ENCODE peak calls at places on chromosomes 13 and 19, in nine cellular contexts. Z, N, T, F, J, U, A, P and I are unnamed samples.

GRCh38 chr19:19997656-19998268 is 41.5 kb downstream of the ZNF682 start:
- DNase-seq in Z (no peak), N (peak), T (no peak), F (no peak), J (no peak), U (no peak), A (peak), P (no peak), I (peak)

GRCh38 chr19:43489310-43489709 is 15.2 kb downstream of the PHLDB3 start:
- DNase-seq in Z (no peak), N (no peak), T (no peak), F (no peak), J (no peak), U (no peak), A (no peak), P (no peak), I (no peak)

GRCh38 chr19:29666634-29667389 is 1.6 kb downstream of the PLEKHF1 start:
- DNase-seq in Z (no peak), N (no peak), T (no peak), F (no peak), J (no peak), U (no peak), A (no peak), P (no peak), I (peak)

GRCh38 chr13:38090913-38091312 is 221.3 kb upstream of the TRPC4 start:
- DNase-seq in Z (no peak), N (no peak), T (no peak), F (no peak), J (no peak), U (no peak), A (no peak), P (no peak), I (no peak)

GRCh38 chr19:33486407-33486806 is 35.2 kb downstream of the PEPD start:
- DNase-seq in Z (no peak), N (no peak), T (no peak), F (no peak), J (no peak), U (no peak), A (no peak), P (no peak), I (no peak)

GRCh38 chr13:113941571-113942191 is 32.2 kb downstream of the C13orf46 start:
- DNase-seq in Z (no peak), N (no peak), T (no peak), F (no peak), J (peak), U (no peak), A (no peak), P (no peak), I (no peak)

GRCh38 chr13:40130871-40131636 is 475.6 kb downstream of the COG6 start:
- DNase-seq in Z (no peak), N (no peak), T (no peak), F (no peak), J (no peak), U (no peak), A (no peak), P (no peak), I (no peak)

GRCh38 chr19:33273065-33273736 is 29.1 kb downstream of the CEBPA start:
- DNase-seq in Z (no peak), N (no peak), T (no peak), F (no peak), J (no peak), U (no peak), A (no peak), P (no peak), I (no peak)

GRCh38 chr19:56765107-56765506 is 75.4 kb downstream of the PEG3 start:
- DNase-seq in Z (peak), N (peak), T (no peak), F (no peak), J (no peak), U (no peak), A (no peak), P (no peak), I (peak)

GRCh38 chr19:18340990-18341868 is 831 bp downstream of the PGPEP1 start:
- DNase-seq in Z (no peak), N (peak), T (peak), F (peak), J (no peak), U (no peak), A (no peak), P (peak), I (peak)

GRCh38 chr19:14404322-14404721 is 14.8 kb downstream of the DDX39A start:
- DNase-seq in Z (no peak), N (no peak), T (no peak), F (no peak), J (peak), U (no peak), A (no peak), P (no peak), I (no peak)

GRCh38 chr19:33904681-33905080 is 108.0 kb downstream of the KCTD15 start:
- DNase-seq in Z (no peak), N (no peak), T (no peak), F (no peak), J (no peak), U (peak), A (no peak), P (no peak), I (no peak)

GRCh38 chr13:76522083-76522755 is 364.0 kb downstream of the KCTD12 start:
- DNase-seq in Z (no peak), N (no peak), T (no peak), F (no peak), J (no peak), U (no peak), A (no peak), P (no peak), I (no peak)

GRCh38 chr19:16349551-16350171 is 25.0 kb downstream of the KLF2 start:
- DNase-seq in Z (no peak), N (no peak), T (no peak), F (no peak), J (no peak), U (no peak), A (no peak), P (no peak), I (no peak)

GRCh38 chr13:28161370-28161769 is 23.0 kb downstream of the PAN3 start:
- DNase-seq in Z (no peak), N (no peak), T (no peak), F (no peak), J (no peak), U (no peak), A (no peak), P (no peak), I (no peak)

GRCh38 chr19:1491849-1492170 is 829 bp downstream of the REEP6 start:
- DNase-seq in Z (no peak), N (no peak), T (no peak), F (no peak), J (no peak), U (no peak), A (no peak), P (no peak), I (no peak)

GRCh38 chr13:92175330-92175729 is 776.9 kb downstream of the GPC5 start:
- DNase-seq in Z (no peak), N (no peak), T (peak), F (no peak), J (peak), U (peak), A (no peak), P (no peak), I (no peak)

GRCh38 chr13:88643233-88643632 is 972.1 kb downstream of the SLITRK5 start:
- DNase-seq in Z (no peak), N (no peak), T (no peak), F (no peak), J (no peak), U (no peak), A (no peak), P (no peak), I (no peak)

GRCh38 chr19:46030861-46031550 is 8.2 kb upstream of the PGLYRP1 start:
- DNase-seq in Z (no peak), N (no peak), T (no peak), F (no peak), J (no peak), U (no peak), A (no peak), P (no peak), I (no peak)

GRCh38 chr13:25170554-25171107 is 1.5 kb downstream of the AMER2 start:
- DNase-seq in Z (peak), N (no peak), T (no peak), F (no peak), J (peak), U (no peak), A (no peak), P (peak), I (no peak)

GRCh38 chr19:33740811-33741396 is 55.8 kb upstream of the KCTD15 start:
- DNase-seq in Z (no peak), N (no peak), T (peak), F (no peak), J (no peak), U (no peak), A (no peak), P (peak), I (no peak)

GRCh38 chr13:23918208-23918607 is 20.9 kb upstream of the C1QTNF9B start:
- DNase-seq in Z (no peak), N (no peak), T (no peak), F (no peak), J (no peak), U (no peak), A (no peak), P (no peak), I (no peak)

GRCh38 chr13:60018536-60018935 is 145.2 kb downstream of the DIAPH3 start:
- DNase-seq in Z (no peak), N (no peak), T (no peak), F (no peak), J (no peak), U (no peak), A (no peak), P (no peak), I (no peak)

GRCh38 chr13:41344358-41344757 is 33.3 kb downstream of the NAA16 start:
- DNase-seq in Z (no peak), N (no peak), T (no peak), F (no peak), J (no peak), U (no peak), A (no peak), P (no peak), I (no peak)

GRCh38 chr13:36142735-36143134 is 11.6 kb upstream of the DCLK1 start:
- DNase-seq in Z (no peak), N (no peak), T (no peak), F (no peak), J (no peak), U (no peak), A (no peak), P (no peak), I (no peak)

GRCh38 chr13:20475927-20476691 is 49.5 kb downstream of the CRYL1 start:
- DNase-seq in Z (no peak), N (peak), T (no peak), F (peak), J (no peak), U (no peak), A (peak), P (no peak), I (peak)

GRCh38 chr19:5356428-5356827 is 15.8 kb upstream of the PTPRS start:
- DNase-seq in Z (no peak), N (no peak), T (no peak), F (no peak), J (no peak), U (no peak), A (no peak), P (no peak), I (no peak)

GRCh38 chr19:7987084-7987768 is 18.2 kb downstream of the ELAVL1 start:
- DNase-seq in Z (no peak), N (no peak), T (no peak), F (no peak), J (no peak), U (no peak), A (no peak), P (no peak), I (no peak)

GRCh38 chr13:73293902-73294523 is 235.2 kb downstream of the KLF5 start:
- DNase-seq in Z (no peak), N (no peak), T (no peak), F (no peak), J (no peak), U (no peak), A (no peak), P (no peak), I (no peak)

GRCh38 chr13:29581666-29582065 is 13.8 kb downstream of the SLC7A1 start:
- DNase-seq in Z (no peak), N (no peak), T (no peak), F (no peak), J (no peak), U (no peak), A (no peak), P (no peak), I (no peak)

GRCh38 chr13:30580852-30581502 is 36.7 kb upstream of the USPL1 start:
- DNase-seq in Z (no peak), N (no peak), T (no peak), F (no peak), J (no peak), U (no peak), A (no peak), P (no peak), I (no peak)

GRCh38 chr13:113553541-113554332 is 30.8 kb upstream of the TFDP1 start:
- DNase-seq in Z (no peak), N (no peak), T (no peak), F (no peak), J (no peak), U (no peak), A (no peak), P (no peak), I (peak)

GRCh38 chr13:64688893-64689677 is 2541.1 kb downstream of the PCDH9 start:
- DNase-seq in Z (no peak), N (no peak), T (peak), F (no peak), J (no peak), U (no peak), A (no peak), P (no peak), I (no peak)